ENCODE peak calls at places on chromosomes 13 and 19, in six cellular contexts. One of them, this sample, is unnamed.

GRCh38 chr19:11159598-11160001 is 4.0 kb upstream of the SPC24 start:
- DNase-seq in astrocyte: no peak
- DNase-seq in adrenal gland: no peak
- DNase-seq in AG04450: no peak
- DNase-seq in naive thymus-derived CD4-positive, alpha-beta T cell: no peak
- DNase-seq in A673: no peak
- DNase-seq in this sample: no peak

GRCh38 chr13:42967660-42968059 is 24.4 kb downstream of the EPSTI1 start:
- DNase-seq in astrocyte: no peak
- DNase-seq in adrenal gland: no peak
- DNase-seq in AG04450: no peak
- DNase-seq in naive thymus-derived CD4-positive, alpha-beta T cell: no peak
- DNase-seq in A673: no peak
- DNase-seq in this sample: no peak

GRCh38 chr19:29119582-29119981 is 93.4 kb downstream of the UQCRFS1 start:
- DNase-seq in astrocyte: no peak
- DNase-seq in adrenal gland: no peak
- DNase-seq in AG04450: no peak
- DNase-seq in naive thymus-derived CD4-positive, alpha-beta T cell: no peak
- DNase-seq in A673: no peak
- DNase-seq in this sample: peak; percentile 5

GRCh38 chr13:113554333-113554700 is 30.2 kb upstream of the TFDP1 start:
- DNase-seq in astrocyte: no peak
- DNase-seq in adrenal gland: no peak
- DNase-seq in AG04450: no peak
- DNase-seq in naive thymus-derived CD4-positive, alpha-beta T cell: no peak
- DNase-seq in A673: no peak
- DNase-seq in this sample: no peak

GRCh38 chr19:22595918-22596341 is 38.2 kb upstream of the ZNF492 start:
- DNase-seq in astrocyte: no peak
- DNase-seq in adrenal gland: peak; percentile 62
- DNase-seq in AG04450: no peak
- DNase-seq in naive thymus-derived CD4-positive, alpha-beta T cell: no peak
- DNase-seq in A673: no peak
- DNase-seq in this sample: no peak

GRCh38 chr19:41189425-41190065 is 3.5 kb upstream of the CYP2S1 start:
- DNase-seq in astrocyte: no peak
- DNase-seq in adrenal gland: no peak
- DNase-seq in AG04450: no peak
- DNase-seq in naive thymus-derived CD4-positive, alpha-beta T cell: no peak
- DNase-seq in A673: peak; percentile 34
- DNase-seq in this sample: no peak

GRCh38 chr19:36547001-36547732 is 19.1 kb upstream of the ZNF260 start:
- DNase-seq in astrocyte: peak; percentile 12
- DNase-seq in adrenal gland: no peak
- DNase-seq in AG04450: no peak
- DNase-seq in naive thymus-derived CD4-positive, alpha-beta T cell: no peak
- DNase-seq in A673: peak; percentile 3
- DNase-seq in this sample: peak; percentile 50

GRCh38 chr13:97414392-97414791 is 19.6 kb upstream of the RAP2A start:
- DNase-seq in astrocyte: no peak
- DNase-seq in adrenal gland: no peak
- DNase-seq in AG04450: no peak
- DNase-seq in naive thymus-derived CD4-positive, alpha-beta T cell: no peak
- DNase-seq in A673: no peak
- DNase-seq in this sample: peak; percentile 19

GRCh38 chr19:17965370-17966114 is 1.4 kb upstream of the KCNN1 start:
- DNase-seq in astrocyte: no peak
- DNase-seq in adrenal gland: no peak
- DNase-seq in AG04450: no peak
- DNase-seq in naive thymus-derived CD4-positive, alpha-beta T cell: no peak
- DNase-seq in A673: peak; percentile 90
- DNase-seq in this sample: no peak

GRCh38 chr13:41680900-41681299 is 223.6 kb downstream of the RGCC start:
- DNase-seq in astrocyte: no peak
- DNase-seq in adrenal gland: no peak
- DNase-seq in AG04450: no peak
- DNase-seq in naive thymus-derived CD4-positive, alpha-beta T cell: no peak
- DNase-seq in A673: no peak
- DNase-seq in this sample: no peak

GRCh38 chr13:52738719-52739467 is 727 bp downstream of the CNMD start:
- DNase-seq in astrocyte: no peak
- DNase-seq in adrenal gland: no peak
- DNase-seq in AG04450: no peak
- DNase-seq in naive thymus-derived CD4-positive, alpha-beta T cell: peak; percentile 17
- DNase-seq in A673: peak; percentile 61
- DNase-seq in this sample: no peak

GRCh38 chr19:52398091-52398461 is 427 bp downstream of the ZNF528 start:
- DNase-seq in astrocyte: no peak
- DNase-seq in adrenal gland: peak; percentile 19
- DNase-seq in AG04450: no peak
- DNase-seq in naive thymus-derived CD4-positive, alpha-beta T cell: no peak
- DNase-seq in A673: no peak
- DNase-seq in this sample: peak; percentile 15

GRCh38 chr19:51697169-51697776 is 4.1 kb downstream of the SPACA6 start:
- DNase-seq in astrocyte: no peak
- DNase-seq in adrenal gland: no peak
- DNase-seq in AG04450: no peak
- DNase-seq in naive thymus-derived CD4-positive, alpha-beta T cell: no peak
- DNase-seq in A673: no peak
- DNase-seq in this sample: no peak

GRCh38 chr13:92158335-92158734 is 759.9 kb downstream of the GPC5 start:
- DNase-seq in astrocyte: peak; percentile 67
- DNase-seq in adrenal gland: no peak
- DNase-seq in AG04450: no peak
- DNase-seq in naive thymus-derived CD4-positive, alpha-beta T cell: no peak
- DNase-seq in A673: no peak
- DNase-seq in this sample: no peak

GRCh38 chr13:43792456-43792855 is 5.7 kb upstream of the ENOX1 start:
- DNase-seq in astrocyte: peak; percentile 45
- DNase-seq in adrenal gland: no peak
- DNase-seq in AG04450: no peak
- DNase-seq in naive thymus-derived CD4-positive, alpha-beta T cell: no peak
- DNase-seq in A673: peak; percentile 64
- DNase-seq in this sample: no peak

GRCh38 chr13:64817721-64818120 is 2412.4 kb downstream of the PCDH9 start:
- DNase-seq in astrocyte: peak; percentile 24
- DNase-seq in adrenal gland: no peak
- DNase-seq in AG04450: no peak
- DNase-seq in naive thymus-derived CD4-positive, alpha-beta T cell: no peak
- DNase-seq in A673: no peak
- DNase-seq in this sample: no peak

GRCh38 chr19:47111081-47111589 is 2.4 kb downstream of the ZC3H4 start:
- DNase-seq in astrocyte: no peak
- DNase-seq in adrenal gland: no peak
- DNase-seq in AG04450: no peak
- DNase-seq in naive thymus-derived CD4-positive, alpha-beta T cell: peak; percentile 32
- DNase-seq in A673: peak; percentile 27
- DNase-seq in this sample: peak; percentile 34

GRCh38 chr19:38634757-38635482 is 12.5 kb upstream of the ACTN4 start:
- DNase-seq in astrocyte: no peak
- DNase-seq in adrenal gland: peak; percentile 72
- DNase-seq in AG04450: peak; percentile 38
- DNase-seq in naive thymus-derived CD4-positive, alpha-beta T cell: peak; percentile 54
- DNase-seq in A673: peak; percentile 74
- DNase-seq in this sample: peak; percentile 77

GRCh38 chr13:36713842-36714241 is 40.0 kb downstream of the SERTM1 start:
- DNase-seq in astrocyte: peak; percentile 13
- DNase-seq in adrenal gland: no peak
- DNase-seq in AG04450: no peak
- DNase-seq in naive thymus-derived CD4-positive, alpha-beta T cell: no peak
- DNase-seq in A673: no peak
- DNase-seq in this sample: no peak

GRCh38 chr19:42292963-42293362 is 9.0 kb upstream of the PRR19 start:
- DNase-seq in astrocyte: no peak
- DNase-seq in adrenal gland: no peak
- DNase-seq in AG04450: no peak
- DNase-seq in naive thymus-derived CD4-positive, alpha-beta T cell: no peak
- DNase-seq in A673: no peak
- DNase-seq in this sample: no peak

GRCh38 chr13:100508996-100509395 is 79.6 kb downstream of the GGACT start:
- DNase-seq in astrocyte: no peak
- DNase-seq in adrenal gland: no peak
- DNase-seq in AG04450: no peak
- DNase-seq in naive thymus-derived CD4-positive, alpha-beta T cell: no peak
- DNase-seq in A673: no peak
- DNase-seq in this sample: no peak

GRCh38 chr13:23770428-23770827 is 118.8 kb downstream of the MIPEP start:
- DNase-seq in astrocyte: no peak
- DNase-seq in adrenal gland: no peak
- DNase-seq in AG04450: no peak
- DNase-seq in naive thymus-derived CD4-positive, alpha-beta T cell: no peak
- DNase-seq in A673: no peak
- DNase-seq in this sample: no peak

GRCh38 chr19:738509-739128 is 12.3 kb upstream of the MISP start:
- DNase-seq in astrocyte: no peak
- DNase-seq in adrenal gland: no peak
- DNase-seq in AG04450: no peak
- DNase-seq in naive thymus-derived CD4-positive, alpha-beta T cell: no peak
- DNase-seq in A673: no peak
- DNase-seq in this sample: no peak

GRCh38 chr19:13475044-13475443 is 31.2 kb downstream of the CACNA1A start:
- DNase-seq in astrocyte: no peak
- DNase-seq in adrenal gland: no peak
- DNase-seq in AG04450: no peak
- DNase-seq in naive thymus-derived CD4-positive, alpha-beta T cell: no peak
- DNase-seq in A673: no peak
- DNase-seq in this sample: no peak
- H3K27ac ChIP-seq in astrocyte: no peak overlapping the region
- H3K27ac ChIP-seq in adrenal gland: no peak overlapping the region
- H3K27ac ChIP-seq in AG04450: no peak overlapping the region
- H3K27ac ChIP-seq in naive thymus-derived CD4-positive, alpha-beta T cell: no peak overlapping the region
- H3K27ac ChIP-seq in A673: no peak overlapping the region
- H3K27ac ChIP-seq in this sample: no peak overlapping the region

GRCh38 chr19:32039446-32039845 is 306.0 kb upstream of the ZNF507 start:
- DNase-seq in astrocyte: no peak
- DNase-seq in adrenal gland: no peak
- DNase-seq in AG04450: no peak
- DNase-seq in naive thymus-derived CD4-positive, alpha-beta T cell: no peak
- DNase-seq in A673: no peak
- DNase-seq in this sample: no peak
- H3K27me3 ChIP-seq in astrocyte: peaks cover 6% of the 10 kb centered on the region
- H3K27me3 ChIP-seq in adrenal gland: peaks cover 7% of the 10 kb centered on the region
- H3K27me3 ChIP-seq in AG04450: no peaks in the 10 kb centered on the region
- H3K27me3 ChIP-seq in naive thymus-derived CD4-positive, alpha-beta T cell: no peaks in the 10 kb centered on the region
- H3K27me3 ChIP-seq in A673: no peaks in the 10 kb centered on the region
- H3K27me3 ChIP-seq in this sample: no peaks in the 10 kb centered on the region

GRCh38 chr13:73956795-73957408 is 177.3 kb downstream of the KLF12 start:
- DNase-seq in astrocyte: no peak
- DNase-seq in adrenal gland: no peak
- DNase-seq in AG04450: no peak
- DNase-seq in naive thymus-derived CD4-positive, alpha-beta T cell: no peak
- DNase-seq in A673: no peak
- DNase-seq in this sample: no peak
- H3K4me3 ChIP-seq in astrocyte: no peak overlapping the region
- H3K4me3 ChIP-seq in adrenal gland: no peak overlapping the region
- H3K4me3 ChIP-seq in AG04450: no peak overlapping the region
- H3K4me3 ChIP-seq in naive thymus-derived CD4-positive, alpha-beta T cell: no peak overlapping the region
- H3K4me3 ChIP-seq in A673: no peak overlapping the region
- H3K4me3 ChIP-seq in this sample: no peak overlapping the region

GRCh38 chr19:34305221-34306058 is 51.1 kb downstream of the GARRE1 start:
- DNase-seq in astrocyte: peak; percentile 25
- DNase-seq in adrenal gland: no peak
- DNase-seq in AG04450: no peak
- DNase-seq in naive thymus-derived CD4-positive, alpha-beta T cell: no peak
- DNase-seq in A673: no peak
- DNase-seq in this sample: no peak

GRCh38 chr19:34306213-34306661 is 51.9 kb downstream of the GARRE1 start:
- DNase-seq in astrocyte: no peak
- DNase-seq in adrenal gland: no peak
- DNase-seq in AG04450: no peak
- DNase-seq in naive thymus-derived CD4-positive, alpha-beta T cell: no peak
- DNase-seq in A673: no peak
- DNase-seq in this sample: no peak

GRCh38 chr19:34309368-34310138 is 55.2 kb downstream of the GARRE1 start:
- DNase-seq in astrocyte: no peak
- DNase-seq in adrenal gland: no peak
- DNase-seq in AG04450: no peak
- DNase-seq in naive thymus-derived CD4-positive, alpha-beta T cell: no peak
- DNase-seq in A673: no peak
- DNase-seq in this sample: no peak

GRCh38 chr19:34308381-34309367 is 54.3 kb downstream of the GARRE1 start:
- DNase-seq in astrocyte: peak; percentile 29
- DNase-seq in adrenal gland: no peak
- DNase-seq in AG04450: no peak
- DNase-seq in naive thymus-derived CD4-positive, alpha-beta T cell: no peak
- DNase-seq in A673: peak; percentile 20
- DNase-seq in this sample: no peak

DNA sequence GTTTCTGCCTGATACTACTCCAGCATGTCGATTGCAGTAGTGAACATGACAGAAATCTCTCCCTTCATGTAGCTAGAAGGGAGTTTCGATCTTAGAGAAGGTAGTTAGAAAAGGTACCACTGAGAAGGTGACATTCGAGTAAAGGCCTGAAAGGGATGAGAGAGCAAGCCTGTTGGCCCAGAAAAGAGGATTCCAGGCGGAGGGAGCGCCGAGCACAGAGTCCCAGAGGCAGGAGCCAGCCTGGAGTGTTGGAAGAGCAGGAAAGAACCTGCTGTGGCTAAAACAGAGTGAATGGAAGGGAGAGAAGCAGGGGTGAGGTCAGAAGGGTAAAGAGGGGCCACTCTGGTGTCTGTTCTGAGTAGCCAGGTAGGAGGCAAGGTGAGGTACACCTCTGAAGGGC is 52.5 kb downstream of the GARRE1 start:
- DNase-seq in astrocyte: no peak
- DNase-seq in adrenal gland: no peak
- DNase-seq in AG04450: no peak
- DNase-seq in naive thymus-derived CD4-positive, alpha-beta T cell: no peak
- DNase-seq in A673: no peak
- DNase-seq in this sample: no peak
- H3K27ac ChIP-seq in astrocyte: no peak overlapping the region
- H3K27ac ChIP-seq in adrenal gland: no peak overlapping the region
- H3K27ac ChIP-seq in AG04450: no peak overlapping the region
- H3K27ac ChIP-seq in naive thymus-derived CD4-positive, alpha-beta T cell: peak overlapping the region; percentile 48
- H3K27ac ChIP-seq in A673: peak overlapping the region; percentile 33
- H3K27ac ChIP-seq in this sample: no peak overlapping the region

DNA sequence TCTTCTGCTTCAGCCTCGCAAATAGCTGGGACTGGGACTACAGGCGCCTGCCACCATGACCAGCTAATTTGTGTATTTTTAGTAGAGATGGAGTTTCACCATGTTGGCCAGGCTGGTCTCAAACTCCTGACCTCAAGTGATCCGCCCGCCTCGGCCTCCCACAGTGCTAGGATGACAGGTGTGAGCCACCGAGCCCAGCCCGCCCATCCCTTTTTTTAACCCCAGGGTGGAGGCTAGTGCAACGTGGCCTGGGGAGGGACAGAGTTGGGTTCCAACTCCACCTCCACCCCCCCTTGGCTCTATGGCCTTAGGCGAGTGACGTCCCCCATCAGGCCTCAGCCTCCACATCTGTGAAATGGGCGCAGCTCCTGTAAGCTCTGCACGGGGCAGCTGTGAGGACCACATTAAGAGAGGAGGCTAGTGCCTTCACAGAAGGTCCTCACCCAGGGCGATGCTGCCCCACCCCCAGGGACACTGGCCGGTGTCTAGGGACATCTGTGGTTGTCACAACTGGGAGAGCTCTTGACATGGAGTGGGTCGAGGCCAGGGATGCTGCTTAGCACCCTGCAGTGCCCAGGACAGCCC is 37.7 kb downstream of the SMIM24 start:
- DNase-seq in astrocyte: no peak
- DNase-seq in adrenal gland: no peak
- DNase-seq in AG04450: no peak
- DNase-seq in naive thymus-derived CD4-positive, alpha-beta T cell: no peak
- DNase-seq in A673: no peak
- DNase-seq in this sample: peak; percentile 38
- H3K27me3 ChIP-seq in astrocyte: no peaks in the 10 kb centered on the region
- H3K27me3 ChIP-seq in adrenal gland: no peaks in the 10 kb centered on the region
- H3K27me3 ChIP-seq in AG04450: no peaks in the 10 kb centered on the region
- H3K27me3 ChIP-seq in naive thymus-derived CD4-positive, alpha-beta T cell: no peaks in the 10 kb centered on the region
- H3K27me3 ChIP-seq in A673: no peaks in the 10 kb centered on the region
- H3K27me3 ChIP-seq in this sample: no peaks in the 10 kb centered on the region

GRCh38 chr13:46383383-46383782 is 3.7 kb downstream of the RUBCNL start:
- DNase-seq in astrocyte: no peak
- DNase-seq in adrenal gland: no peak
- DNase-seq in AG04450: no peak
- DNase-seq in naive thymus-derived CD4-positive, alpha-beta T cell: no peak
- DNase-seq in A673: peak; percentile 30
- DNase-seq in this sample: peak; percentile 17
- H3K4me3 ChIP-seq in astrocyte: no peak overlapping the region
- H3K4me3 ChIP-seq in adrenal gland: no peak overlapping the region
- H3K4me3 ChIP-seq in AG04450: no peak overlapping the region
- H3K4me3 ChIP-seq in naive thymus-derived CD4-positive, alpha-beta T cell: no peak overlapping the region
- H3K4me3 ChIP-seq in A673: peak overlapping the region; percentile 90
- H3K4me3 ChIP-seq in this sample: no peak overlapping the region

This sample was measured in SJCRH30.